ENCODE peak calls at places on chromosome 14, in four cellular contexts. One of them, this sample, is unnamed.
A peak's percentile ranks its signal among the peaks of the same experiment; 100 is the strongest.

GRCh38 chr14:48973136-48973535 is 613.0 kb downstream of the RPS29 start:
- DNase-seq in HuH-7: no peak
- DNase-seq in NCI-H1694: no peak
- DNase-seq in hippocampal formation: no peak
- DNase-seq in this sample: no peak

GRCh38 chr14:73728106-73729014 is 14.2 kb upstream of the PNMA1 start:
- DNase-seq in HuH-7: peak; percentile 91
- DNase-seq in hippocampal formation: peak; percentile 69
- DNase-seq in NCI-H1694: peak; percentile 87
- DNase-seq in this sample: peak; percentile 90

GRCh38 chr14:20697273-20698017 is 8.9 kb downstream of the ANG start:
- DNase-seq in hippocampal formation: peak; percentile 72
- DNase-seq in NCI-H1694: peak; percentile 45
- DNase-seq in HuH-7: peak; percentile 64
- DNase-seq in this sample: peak; percentile 61

GRCh38 chr14:81940636-81941035 is 407.0 kb upstream of the SEL1L start:
- DNase-seq in HuH-7: no peak
- DNase-seq in NCI-H1694: no peak
- DNase-seq in hippocampal formation: no peak
- DNase-seq in this sample: no peak

GRCh38 chr14:37824936-37825698 is 229.7 kb downstream of the TTC6 start:
- DNase-seq in HuH-7: no peak
- DNase-seq in NCI-H1694: peak; percentile 29
- DNase-seq in hippocampal formation: no peak
- DNase-seq in this sample: no peak

GRCh38 chr14:66623838-66624237 is 115.9 kb downstream of the GPHN start:
- DNase-seq in HuH-7: no peak
- DNase-seq in NCI-H1694: no peak
- DNase-seq in hippocampal formation: no peak
- DNase-seq in this sample: no peak

GRCh38 chr14:72907327-72907826 is 13.5 kb upstream of the DPF3 start:
- DNase-seq in HuH-7: no peak
- DNase-seq in NCI-H1694: no peak
- DNase-seq in hippocampal formation: no peak
- DNase-seq in this sample: no peak

GRCh38 chr14:30252800-30253425 is 306.0 kb upstream of the G2E3 start:
- DNase-seq in NCI-H1694: no peak
- DNase-seq in hippocampal formation: no peak
- DNase-seq in HuH-7: no peak
- DNase-seq in this sample: no peak

GRCh38 chr14:51119411-51120051 is 24.6 kb upstream of the TRIM9 start:
- DNase-seq in HuH-7: no peak
- DNase-seq in hippocampal formation: no peak
- DNase-seq in NCI-H1694: no peak
- DNase-seq in this sample: no peak

GRCh38 chr14:103121161-103121845 is 2.0 kb upstream of the TNFAIP2 start:
- DNase-seq in HuH-7: no peak
- DNase-seq in NCI-H1694: no peak
- DNase-seq in hippocampal formation: no peak
- DNase-seq in this sample: no peak

GRCh38 chr14:69321601-69322330 is 61.8 kb downstream of the GALNT16 start:
- DNase-seq in hippocampal formation: no peak
- DNase-seq in HuH-7: no peak
- DNase-seq in NCI-H1694: no peak
- DNase-seq in this sample: no peak

GRCh38 chr14:63867926-63868921 is 15.4 kb downstream of the SYNE2 start:
- DNase-seq in HuH-7: no peak
- DNase-seq in hippocampal formation: no peak
- DNase-seq in NCI-H1694: no peak
- DNase-seq in this sample: no peak

GRCh38 chr14:99593971-99594841 is 9.8 kb downstream of the CCDC85C start:
- DNase-seq in NCI-H1694: no peak
- DNase-seq in hippocampal formation: no peak
- DNase-seq in HuH-7: no peak
- DNase-seq in this sample: no peak

GRCh38 chr14:38186217-38186616 is 21.5 kb upstream of the SSTR1 start:
- DNase-seq in hippocampal formation: no peak
- DNase-seq in NCI-H1694: no peak
- DNase-seq in HuH-7: no peak
- DNase-seq in this sample: no peak

GRCh38 chr14:58815046-58815701 is 177.4 kb downstream of the DACT1 start:
- DNase-seq in NCI-H1694: no peak
- DNase-seq in hippocampal formation: peak; percentile 38
- DNase-seq in HuH-7: no peak
- DNase-seq in this sample: no peak

GRCh38 chr14:60861545-60862147 is 119.2 kb downstream of the TRMT5 start:
- DNase-seq in HuH-7: no peak
- DNase-seq in hippocampal formation: no peak
- DNase-seq in NCI-H1694: no peak
- DNase-seq in this sample: no peak

GRCh38 chr14:104557086-104557485 is 22.5 kb upstream of the C14orf180 start:
- DNase-seq in HuH-7: no peak
- DNase-seq in hippocampal formation: no peak
- DNase-seq in NCI-H1694: no peak
- DNase-seq in this sample: no peak

This sample was measured in Caco-2.